ENCODE peak calls at places on chromosomes 4 and X, in six cellular contexts. O, I, F, K, L and Z are unnamed samples.

GRCh38 chr4:41749650-41750049 is 1.1 kb upstream of the PHOX2B start:
- DNase-seq in O (no peak), I (no peak), F (no peak), K (no peak), L (no peak), Z (no peak)

GRCh38 chrX:96445531-96446065 is 239.0 kb upstream of the DIAPH2 start:
- DNase-seq in O (no peak), I (no peak), F (no peak), K (no peak), L (no peak), Z (no peak)

GRCh38 chr4:86442881-86443280 is 83.0 kb upstream of the MAPK10 start:
- DNase-seq in O (no peak), I (no peak), F (no peak), K (no peak), L (no peak), Z (no peak)

GRCh38 chr4:119646347-119647071 is 17.9 kb upstream of the PDE5A start:
- DNase-seq in O (no peak), I (no peak), F (no peak), K (peak), L (no peak), Z (no peak)

GRCh38 chrX:105460366-105460765 is 239.9 kb upstream of the TEX13A start:
- DNase-seq in O (no peak), I (no peak), F (no peak), K (no peak), L (no peak), Z (no peak)

GRCh38 chrX:49242545-49243066 is 7.3 kb downstream of the CCDC22 start:
- DNase-seq in O (no peak), I (no peak), F (no peak), K (no peak), L (peak), Z (no peak)

GRCh38 chr4:169410839-169411770 is 140.3 kb upstream of the SH3RF1 start:
- DNase-seq in O (peak), I (no peak), F (peak), K (peak), L (peak), Z (peak)

GRCh38 chr4:190020790-190021717 is 6.0 kb downstream of the FRG2 start:
- DNase-seq in O (no peak), I (no peak), F (no peak), K (peak), L (peak), Z (no peak)

GRCh38 chrX:131827935-131828334 is 195.2 kb upstream of the STK26 start:
- DNase-seq in O (peak), I (no peak), F (no peak), K (peak), L (no peak), Z (peak)

GRCh38 chr4:134072137-134072536 is 129.5 kb downstream of the PABPC4L start:
- DNase-seq in O (no peak), I (no peak), F (no peak), K (no peak), L (no peak), Z (no peak)

GRCh38 chr4:31918891-31919290 is 1198.7 kb downstream of the PCDH7 start:
- DNase-seq in O (peak), I (no peak), F (no peak), K (no peak), L (no peak), Z (peak)

GRCh38 chrX:138011461-138011860 is 445.5 kb downstream of the ZIC3 start:
- DNase-seq in O (no peak), I (no peak), F (no peak), K (no peak), L (no peak), Z (no peak)

GRCh38 chr4:38674206-38675144 is 10.5 kb downstream of the KLF3 start:
- DNase-seq in O (no peak), I (no peak), F (no peak), K (no peak), L (no peak), Z (no peak)

GRCh38 chrX:109859673-109860072 is 126.6 kb upstream of the ACSL4 start:
- DNase-seq in O (no peak), I (no peak), F (no peak), K (no peak), L (no peak), Z (no peak)

GRCh38 chr4:86961605-86962295 is 26.9 kb downstream of the AFF1 start:
- DNase-seq in O (peak), I (no peak), F (no peak), K (no peak), L (peak), Z (peak)